ENCODE peak calls at places on chromosome 5, in eight cellular contexts. B is pancreas, W is breast epithelium, U is astrocyte, K is GM12864, Y is progenitor cell of endocrine pancreas, E is lower leg skin, G is dorsolateral prefrontal cortex. Q is an unnamed sample.

GRCh38 chr5:159412284-159413046 is 82.2 kb upstream of the IL12B start:
- DNase-seq in K (peak; percentile 44), W (no peak), Y (no peak), G (no peak), U (no peak), B (no peak), E (peak; percentile 19), Q (no peak)

GRCh38 chr5:159667286-159667685 is 249.0 kb upstream of the ADRA1B start:
- DNase-seq in G (no peak), E (no peak), B (no peak), W (no peak), U (no peak), Y (no peak), K (no peak), Q (no peak)

GRCh38 chr5:68409259-68409658 is 193.7 kb downstream of the PIK3R1 start:
- DNase-seq in G (no peak), Y (no peak), K (no peak), B (no peak), U (peak; percentile 82), W (no peak), E (no peak), Q (no peak)

GRCh38 chr5:19988447-19988846 is 447 bp upstream of the CDH18 start:
- DNase-seq in K (no peak), Y (no peak), G (no peak), E (no peak), U (no peak), B (no peak), W (no peak), Q (no peak)

GRCh38 chr5:134149571-134150303 is 27.0 kb downstream of the SKP1 start:
- DNase-seq in E (no peak), K (no peak), U (peak; percentile 12), W (peak; percentile 49), G (peak; percentile 27), Y (no peak), B (no peak), Q (no peak)

GRCh38 chr5:99644822-99645221 is 716.0 kb upstream of the CHD1 start:
- DNase-seq in G (no peak), Y (no peak), W (no peak), E (no peak), B (no peak), U (no peak), K (no peak), Q (no peak)

GRCh38 chr5:417301-417700 is 25.7 kb upstream of the EXOC3 start:
- DNase-seq in Y (no peak), U (no peak), W (no peak), B (no peak), K (no peak), E (no peak), G (peak; percentile 12), Q (no peak)

GRCh38 chr5:123696948-123697347 is 185.0 kb downstream of the CSNK1G3 start:
- DNase-seq in K (no peak), U (no peak), B (peak; percentile 11), W (peak; percentile 65), Y (no peak), G (peak; percentile 87), E (no peak), Q (no peak)

GRCh38 chr5:2257326-2258244 is 374.9 kb upstream of the IRX4 start:
- DNase-seq in U (no peak), G (no peak), K (no peak), E (no peak), Y (no peak), W (no peak), B (no peak), Q (no peak)

GRCh38 chr5:120657083-120657482 is 193.0 kb downstream of the PRR16 start:
- DNase-seq in E (no peak), U (no peak), W (no peak), K (no peak), B (no peak), Y (no peak), G (no peak), Q (no peak)

GRCh38 chr5:1521671-1522600 is 1.8 kb downstream of the LPCAT1 start:
- DNase-seq in W (no peak), G (peak; percentile 31), Y (no peak), E (no peak), U (peak; percentile 70), K (no peak), B (peak; percentile 9), Q (no peak)

GRCh38 chr5:132478498-132478855 is 12.1 kb downstream of the IRF1 start:
- DNase-seq in Y (no peak), B (no peak), G (no peak), K (no peak), E (no peak), W (no peak), U (no peak), Q (no peak)

GRCh38 chr5:1515921-1516571 is 7.7 kb downstream of the LPCAT1 start:
- DNase-seq in W (no peak), U (peak; percentile 19), E (no peak), G (no peak), Y (peak; percentile 8), B (no peak), K (no peak), Q (peak; percentile 7)

GRCh38 chr5:105821800-105822199 is 1848.9 kb downstream of the EFNA5 start:
- DNase-seq in B (no peak), W (no peak), E (no peak), G (no peak), U (no peak), K (no peak), Y (no peak), Q (no peak)

GRCh38 chr5:54703091-54703490 is 185.5 kb downstream of the SNX18 start:
- DNase-seq in Y (no peak), G (no peak), W (peak; percentile 45), B (no peak), K (no peak), E (no peak), U (peak; percentile 91), Q (no peak)

GRCh38 chr5:97550164-97550563 is 367.1 kb upstream of the RIOK2 start:
- DNase-seq in G (no peak), K (no peak), B (no peak), W (no peak), U (peak; percentile 63), Y (no peak), E (no peak), Q (no peak)

GRCh38 chr5:91122663-91123062 is 260.5 kb downstream of the ARRDC3 start:
- DNase-seq in W (no peak), E (no peak), U (no peak), G (no peak), K (no peak), B (no peak), Y (no peak), Q (no peak)

GRCh38 chr5:110048508-110048907 is 358.8 kb downstream of the MAN2A1 start:
- DNase-seq in G (no peak), Y (no peak), K (no peak), B (no peak), E (no peak), W (no peak), U (no peak), Q (no peak)

GRCh38 chr5:140870221-140871201 is 1.8 kb downstream of the PCDHA11 start:
- DNase-seq in U (no peak), B (no peak), W (no peak), Y (no peak), G (no peak), K (no peak), E (no peak), Q (no peak)

GRCh38 chr5:140868721-140869554 is at the start of gene PCDHA11:
- DNase-seq in Y (no peak), E (no peak), G (peak; percentile 38), W (no peak), K (no peak), U (no peak), B (no peak), Q (no peak)

GRCh38 chr5:140875085-140876065 is at the start of gene PCDHA12:
- DNase-seq in B (no peak), E (no peak), K (no peak), U (no peak), Y (no peak), W (no peak), G (no peak), Q (no peak)

DNA sequence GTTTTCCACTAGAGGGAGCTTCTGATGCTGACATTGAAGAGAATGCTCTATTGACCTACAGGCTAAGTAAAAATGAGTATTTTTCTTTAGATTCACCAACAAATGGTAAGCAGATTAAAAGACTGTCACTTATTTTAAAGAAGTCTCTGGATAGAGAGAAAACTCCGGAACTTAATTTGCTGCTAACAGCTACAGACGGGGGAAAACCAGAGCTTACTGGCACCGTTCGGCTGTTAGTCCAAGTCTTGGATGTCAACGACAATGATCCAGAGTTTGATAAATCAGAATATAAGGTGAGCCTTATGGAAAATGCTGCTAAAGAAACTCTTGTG is 764 bp downstream of the PCDHA11 start:
- DNase-seq in W (no peak), U (no peak), K (no peak), G (no peak), E (no peak), Y (no peak), B (no peak), Q (no peak)
- TF ChIP-seq CTCF in W (no peak), U (no peak), K (no peak), G (peak; percentile 39), E (no peak), Y (no peak), B (no peak), Q (no peak)

GRCh38 chr5:116953251-116953934 is 378.8 kb upstream of the SEMA6A start:
- DNase-seq in Y (no peak), G (peak; percentile 41), U (no peak), E (no peak), K (no peak), B (no peak), W (no peak), Q (no peak)
- TF ChIP-seq CTCF in Y (no peak), G (no peak), U (no peak), E (no peak), K (no peak), B (no peak), W (no peak), Q (no peak)

GRCh38 chr5:53126514-53126913 is 17.0 kb upstream of the MOCS2 start:
- DNase-seq in B (no peak), E (no peak), G (no peak), Y (no peak), U (peak; percentile 69), K (no peak), W (no peak), Q (no peak)

GRCh38 chr5:53120165-53120564 is 10.6 kb upstream of the MOCS2 start:
- DNase-seq in G (no peak), Y (no peak), W (no peak), B (no peak), U (no peak), K (no peak), E (no peak), Q (no peak)

GRCh38 chr5:53128481-53128880 is 18.9 kb upstream of the MOCS2 start:
- DNase-seq in U (no peak), K (no peak), E (no peak), G (no peak), W (no peak), Y (no peak), B (no peak), Q (no peak)

GRCh38 chr5:53127107-53127506 is 17.6 kb upstream of the MOCS2 start:
- DNase-seq in W (no peak), B (no peak), G (no peak), Y (no peak), U (no peak), K (no peak), E (no peak), Q (no peak)

GRCh38 chr5:53123702-53124101 is 14.1 kb upstream of the MOCS2 start:
- DNase-seq in K (no peak), G (no peak), U (no peak), W (no peak), E (no peak), Y (no peak), B (no peak), Q (no peak)
- TF ChIP-seq CTCF in K (no peak), G (peak; percentile 22), U (no peak), W (peak; percentile 19), E (no peak), Y (peak; percentile 26), B (no peak), Q (no peak)

GRCh38 chr5:72042097-72042496 is 65.2 kb upstream of the MAP1B start:
- DNase-seq in U (no peak), Y (no peak), W (no peak), E (no peak), B (no peak), K (no peak), G (no peak), Q (no peak)
- TF ChIP-seq CTCF in U (no peak), Y (no peak), W (no peak), E (no peak), B (no peak), K (no peak), G (no peak), Q (no peak)